ENCODE peak calls at places on chromosomes 12 and 14, in four cellular contexts. R is COR-L47, A is left cardiac atrium, Y is KBM-7. E is an unnamed sample.

GRCh38 chr12:78697817-78698415 is 166.7 kb upstream of the SYT1 start:
- DNase-seq in A (no peak), Y (no peak), R (no peak), E (no peak)

GRCh38 chr12:2258035-2258434 is 205.2 kb downstream of the CACNA1C start:
- DNase-seq in Y (no peak), A (no peak), R (no peak), E (peak; percentile 66)

GRCh38 chr14:92785601-92786426 is 8.3 kb upstream of the GOLGA5 start:
- DNase-seq in R (no peak), A (peak; percentile 75), Y (no peak), E (peak; percentile 67)

GRCh38 chr12:123120452-123121166 is 30.3 kb downstream of the PITPNM2 start:
- DNase-seq in R (no peak), A (no peak), Y (no peak), E (no peak)

GRCh38 chr12:69318225-69318624 is 30.0 kb upstream of the LYZ start:
- DNase-seq in Y (no peak), R (no peak), A (no peak), E (no peak)

GRCh38 chr12:113056631-113057488 is at the start of gene DTX1:
- DNase-seq in A (no peak), R (no peak), Y (no peak), E (no peak)

GRCh38 chr14:61280092-61280525 is 1.0 kb downstream of the TMEM30B start:
- DNase-seq in Y (no peak), A (no peak), R (no peak), E (no peak)

GRCh38 chr14:89304972-89305703 is 111.9 kb downstream of the FOXN3 start:
- DNase-seq in A (peak; percentile 47), R (no peak), Y (peak; percentile 33), E (peak; percentile 21)

GRCh38 chr14:24701031-24701430 is 67.0 kb upstream of the GZMB start:
- DNase-seq in R (no peak), Y (no peak), A (no peak), E (peak; percentile 50)

GRCh38 chr12:117664169-117664568 is 302.7 kb upstream of the NOS1 start:
- DNase-seq in R (no peak), A (no peak), Y (no peak), E (no peak)

GRCh38 chr14:104183796-104184195 is 45.4 kb downstream of the KIF26A start:
- DNase-seq in R (no peak), Y (no peak), A (no peak), E (no peak)

GRCh38 chr12:38427442-38427841 is 110.9 kb downstream of the ALG10B start:
- DNase-seq in R (no peak), Y (no peak), A (no peak), E (no peak)

GRCh38 chr12:2306686-2307249 is 254.0 kb downstream of the CACNA1C start:
- DNase-seq in Y (peak; percentile 75), R (no peak), A (no peak), E (peak; percentile 37)

GRCh38 chr14:57493467-57494181 is at the start of gene CCDC198:
- DNase-seq in R (no peak), A (no peak), Y (no peak), E (no peak)

GRCh38 chr14:75427482-75428229 is at the start of gene JDP2:
- DNase-seq in Y (peak; percentile 87), A (peak; percentile 96), R (peak; percentile 52), E (peak; percentile 69)

GRCh38 chr14:78581222-78581621 is 411.0 kb downstream of the NRXN3 start:
- DNase-seq in A (no peak), Y (no peak), R (no peak), E (peak; percentile 36)

GRCh38 chr12:11798856-11799530 is 149.5 kb downstream of the ETV6 start:
- DNase-seq in Y (peak; percentile 99), R (no peak), A (peak; percentile 56), E (peak; percentile 99)

GRCh38 chr14:77738559-77739250 is 22.3 kb downstream of the SNW1 start:
- DNase-seq in Y (no peak), R (no peak), A (no peak), E (no peak)

GRCh38 chr12:123075591-123076171 is 75.2 kb downstream of the PITPNM2 start:
- DNase-seq in A (no peak), R (peak; percentile 7), Y (no peak), E (no peak)

GRCh38 chr14:29926701-29927595 is 699 bp downstream of the PRKD1 start:
- DNase-seq in R (peak; percentile 67), Y (peak; percentile 20), A (peak; percentile 49), E (no peak)

GRCh38 chr12:105724651-105725050 is 394.2 kb downstream of the C12orf75 start:
- DNase-seq in Y (no peak), A (no peak), R (no peak), E (no peak)

E was measured in MV-4-11.